ENCODE peak calls at places on chromosome X, in five cellular contexts. X is sigmoid colon, D is left lung, V is neural progenitor cell, I is fibroblast of lung. A is an unnamed sample.
A peak's percentile ranks its signal among the peaks of the same experiment; 100 is the strongest.

GRCh38 chrX:3549442-3549875 is 164.0 kb downstream of the PRKX start:
- DNase-seq in X (no peak), D (peak; percentile 33), V (peak; percentile 16), I (no peak), A (no peak)

GRCh38 chrX:74465424-74465823 is 44.1 kb downstream of the SLC16A2 start:
- DNase-seq in X (no peak), D (no peak), V (no peak), I (no peak), A (no peak)

GRCh38 chrX:34300871-34301270 is 168.8 kb upstream of the FAM47A start:
- DNase-seq in X (no peak), D (no peak), V (peak; percentile 74), I (peak; percentile 76), A (no peak)

GRCh38 chrX:30283456-30284200 is 25.6 kb downstream of the NR0B1 start:
- DNase-seq in X (no peak), D (no peak), V (no peak), I (peak; percentile 91), A (no peak)

GRCh38 chrX:95764972-95765451 is 919.6 kb upstream of the DIAPH2 start:
- DNase-seq in X (no peak), D (no peak), V (peak; percentile 76), I (peak; percentile 81), A (no peak)

GRCh38 chrX:46381630-46382029 is 163.6 kb downstream of the ZNF674 start:
- DNase-seq in X (no peak), D (no peak), V (peak; percentile 47), I (no peak), A (no peak)

GRCh38 chrX:2894885-2895292 is 34.2 kb downstream of the ARSD start:
- DNase-seq in X (peak; percentile 88), D (no peak), V (no peak), I (peak; percentile 59), A (no peak)

GRCh38 chrX:24343719-24344118 is 16.7 kb upstream of the SUPT20HL1 start:
- DNase-seq in X (no peak), D (no peak), V (no peak), I (no peak), A (no peak)

GRCh38 chrX:69144854-69145253 is 20.4 kb downstream of the PJA1 start:
- DNase-seq in X (peak; percentile 9), D (peak; percentile 1), V (no peak), I (no peak), A (no peak)

GRCh38 chrX:137051978-137052640 is 18.3 kb upstream of the GPR101 start:
- DNase-seq in X (peak; percentile 67), D (peak; percentile 62), V (peak; percentile 77), I (peak; percentile 35), A (peak; percentile 91)

GRCh38 chrX:3514996-3515395 is 168.5 kb upstream of the MXRA5 start:
- DNase-seq in X (no peak), D (no peak), V (no peak), I (no peak), A (no peak)

GRCh38 chrX:40504801-40505605 is 75.8 kb upstream of the ATP6AP2 start:
- DNase-seq in X (no peak), D (no peak), V (no peak), I (peak; percentile 46), A (no peak)

GRCh38 chrX:31550169-31550568 is 478.3 kb upstream of the FTHL17 start:
- DNase-seq in X (no peak), D (no peak), V (no peak), I (no peak), A (no peak)

GRCh38 chrX:16368696-16369095 is 201.4 kb downstream of the MAGEB17 start:
- DNase-seq in X (no peak), D (no peak), V (no peak), I (no peak), A (no peak)

GRCh38 chrX:134026732-134027311 is 41.4 kb upstream of the GPC3 start:
- DNase-seq in X (peak; percentile 64), D (no peak), V (peak; percentile 77), I (peak; percentile 53), A (no peak)

GRCh38 chrX:121649414-121649813 is 602.0 kb downstream of the GLUD2 start:
- DNase-seq in X (no peak), D (no peak), V (no peak), I (no peak), A (no peak)

GRCh38 chrX:151384807-151385206 is 12.2 kb upstream of the VMA21 start:
- DNase-seq in X (no peak), D (no peak), V (peak; percentile 2), I (no peak), A (no peak)

GRCh38 chrX:37662181-37662580 is 23.4 kb upstream of the XK start:
- DNase-seq in X (no peak), D (no peak), V (no peak), I (no peak), A (no peak)

GRCh38 chrX:106959897-106960296 is 39.7 kb downstream of the CLDN2 start:
- DNase-seq in X (no peak), D (no peak), V (peak; percentile 47), I (peak; percentile 33), A (no peak)

GRCh38 chrX:104750146-104750699 is 184.2 kb downstream of the IL1RAPL2 start:
- DNase-seq in X (no peak), D (no peak), V (no peak), I (no peak), A (no peak)

GRCh38 chrX:136262812-136263315 is 11.7 kb upstream of the MAP7D3 start:
- DNase-seq in X (no peak), D (no peak), V (no peak), I (no peak), A (no peak)

GRCh38 chrX:153495903-153496629 is 1.3 kb downstream of the BGN start:
- DNase-seq in X (no peak), D (no peak), V (no peak), I (no peak), A (no peak)
- H3K4me3 ChIP-seq in X (no peak overlapping the region), D (peak overlapping the region; percentile 26), V (no peak overlapping the region), I (no peak overlapping the region), A (peak overlapping the region; percentile 33)

GRCh38 chrX:132924426-132924825 is 34.0 kb downstream of the HS6ST2 start:
- DNase-seq in X (no peak), D (no peak), V (peak; percentile 10), I (no peak), A (no peak)
- TF ChIP-seq CTCF in X (no peak), D (no peak), V (no peak), I (no peak), A (no peak)

GRCh38 chrX:13008189-13008533 is 33.3 kb downstream of the TMSB4X start:
- DNase-seq in X (no peak), D (no peak), V (no peak), I (no peak), A (no peak)
- H3K27ac ChIP-seq in X (no peak overlapping the region), D (no peak overlapping the region), V (no peak overlapping the region), I (no peak overlapping the region), A (peak overlapping the region; percentile 77)

DNA sequence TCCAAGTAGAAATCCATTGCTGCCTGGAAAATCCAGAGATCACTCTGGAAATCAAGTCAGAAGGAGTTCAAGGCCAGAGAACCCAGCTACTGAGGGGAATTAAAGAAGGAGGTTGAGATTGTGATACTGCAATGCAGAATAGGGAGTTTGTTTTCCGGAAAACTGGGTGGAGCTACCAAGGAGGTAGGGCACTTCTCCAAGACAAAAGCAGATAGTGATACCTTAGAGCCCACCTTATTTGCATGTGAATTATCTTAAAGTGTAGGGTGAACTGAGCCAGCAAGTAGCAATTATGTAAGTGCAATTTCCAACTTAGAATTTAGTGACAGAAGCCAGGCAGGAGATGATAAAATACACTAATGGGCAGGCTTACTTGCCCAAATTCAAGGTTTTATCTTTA is 178.9 kb downstream of the MID1 start:
- DNase-seq in X (no peak), D (no peak), V (no peak), I (no peak), A (no peak)
- H3K4me3 ChIP-seq in X (no peak overlapping the region), D (no peak overlapping the region), V (no peak overlapping the region), I (no peak overlapping the region), A (no peak overlapping the region)

GRCh38 chrX:55715847-55716246 is 1.7 kb upstream of the RRAGB start:
- DNase-seq in X (no peak), D (no peak), V (no peak), I (no peak), A (peak; percentile 74)
- TF ChIP-seq CTCF in X (no peak), D (no peak), V (no peak), I (no peak), A (no peak)

GRCh38 chrX:84956304-84956703 is 47.4 kb upstream of the APOOL start:
- DNase-seq in X (no peak), D (no peak), V (no peak), I (peak; percentile 39), A (no peak)
- H3K27ac ChIP-seq in X (no peak overlapping the region), D (no peak overlapping the region), V (no peak overlapping the region), I (no peak overlapping the region), A (no peak overlapping the region)

DNA sequence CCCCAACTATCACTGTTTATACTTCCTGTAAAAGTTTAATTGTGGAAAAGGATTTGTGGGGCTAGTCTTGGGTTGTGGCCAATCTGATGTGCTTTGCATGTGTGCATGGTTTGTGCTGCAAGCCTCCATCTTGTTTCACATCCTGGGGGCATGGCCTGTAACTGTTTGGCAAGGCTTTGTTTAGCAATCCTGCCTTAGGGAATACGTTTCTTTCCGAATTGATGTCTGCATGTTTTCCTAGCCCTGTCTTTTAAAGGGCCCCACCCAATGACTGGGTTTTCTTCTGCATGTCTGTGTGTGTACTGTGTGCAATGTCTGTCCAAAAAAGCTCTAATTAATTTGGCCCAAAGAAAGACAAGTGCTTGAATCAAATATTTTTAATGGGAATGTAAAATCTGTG is 74.7 kb upstream of the MID1IP1 start:
- DNase-seq in X (no peak), D (no peak), V (no peak), I (peak; percentile 2), A (no peak)
- H3K4me3 ChIP-seq in X (no peak overlapping the region), D (no peak overlapping the region), V (no peak overlapping the region), I (no peak overlapping the region), A (no peak overlapping the region)

A was measured in spleen.